ENCODE peak calls at places on chromosomes 1 and 21, in ten cellular contexts. B is testis, K is sigmoid colon, V is uterus, U is MM.1S, M is IMR-90, D is Panc1, Y is mammary epithelial cell, S is neural progenitor cell, R is mesenchymal stem cell. L is an unnamed sample.
A peak's percentile ranks its signal among the peaks of the same experiment; 100 is the strongest.

GRCh38 chr1:7247158-7247557 is 461.9 kb downstream of the CAMTA1 start:
- DNase-seq in B (no peak), K (no peak), V (no peak), U (no peak), M (no peak), D (no peak), Y (no peak), S (no peak), R (no peak), L (no peak)

GRCh38 chr1:153375511-153375910 is at the start of gene S100A12:
- DNase-seq in B (no peak), K (peak; percentile 19), V (no peak), U (no peak), M (peak; percentile 70), D (no peak), Y (peak; percentile 94), S (no peak), R (peak; percentile 2), L (no peak)

GRCh38 chr1:180213401-180214177 is 16.5 kb upstream of the LHX4 start:
- DNase-seq in B (peak; percentile 76), K (peak; percentile 58), V (no peak), U (peak; percentile 96), M (no peak), D (no peak), Y (peak; percentile 10), S (peak; percentile 30), R (no peak), L (no peak)

GRCh38 chr21:26106562-26106961 is 64.0 kb downstream of the APP start:
- DNase-seq in B (no peak), K (no peak), V (no peak), U (no peak), M (no peak), D (no peak), Y (no peak), S (no peak), R (no peak), L (no peak)

GRCh38 chr1:19477284-19478240 is 7.8 kb downstream of the CAPZB start:
- DNase-seq in B (no peak), K (no peak), V (no peak), U (no peak), M (no peak), D (no peak), Y (no peak), S (no peak), R (peak; percentile 41), L (peak; percentile 58)

GRCh38 chr1:62953643-62954042 is 169.7 kb downstream of the ATG4C start:
- DNase-seq in B (no peak), K (no peak), V (no peak), U (no peak), M (no peak), D (no peak), Y (no peak), S (peak; percentile 13), R (no peak), L (no peak)

GRCh38 chr1:243216741-243217140 is 38.3 kb downstream of the CEP170 start:
- DNase-seq in B (no peak), K (no peak), V (no peak), U (no peak), M (peak; percentile 34), D (no peak), Y (no peak), S (no peak), R (no peak), L (no peak)

GRCh38 chr1:12597792-12598191 is 20.2 kb downstream of the DHRS3 start:
- DNase-seq in B (no peak), K (peak; percentile 84), V (no peak), U (no peak), M (no peak), D (no peak), Y (no peak), S (no peak), R (no peak), L (no peak)

GRCh38 chr1:84271452-84272273 is 29.8 kb upstream of the SAMD13 start:
- DNase-seq in B (no peak), K (no peak), V (no peak), U (no peak), M (peak; percentile 72), D (no peak), Y (no peak), S (peak; percentile 54), R (peak; percentile 80), L (no peak)

GRCh38 chr1:169087876-169088275 is 18.6 kb upstream of the ATP1B1 start:
- DNase-seq in B (no peak), K (no peak), V (no peak), U (no peak), M (no peak), D (no peak), Y (no peak), S (no peak), R (peak; percentile 23), L (no peak)

GRCh38 chr1:7613106-7613850 is 157.8 kb upstream of the VAMP3 start:
- DNase-seq in B (no peak), K (peak; percentile 43), V (no peak), U (no peak), M (no peak), D (no peak), Y (no peak), S (no peak), R (no peak), L (no peak)

DNA sequence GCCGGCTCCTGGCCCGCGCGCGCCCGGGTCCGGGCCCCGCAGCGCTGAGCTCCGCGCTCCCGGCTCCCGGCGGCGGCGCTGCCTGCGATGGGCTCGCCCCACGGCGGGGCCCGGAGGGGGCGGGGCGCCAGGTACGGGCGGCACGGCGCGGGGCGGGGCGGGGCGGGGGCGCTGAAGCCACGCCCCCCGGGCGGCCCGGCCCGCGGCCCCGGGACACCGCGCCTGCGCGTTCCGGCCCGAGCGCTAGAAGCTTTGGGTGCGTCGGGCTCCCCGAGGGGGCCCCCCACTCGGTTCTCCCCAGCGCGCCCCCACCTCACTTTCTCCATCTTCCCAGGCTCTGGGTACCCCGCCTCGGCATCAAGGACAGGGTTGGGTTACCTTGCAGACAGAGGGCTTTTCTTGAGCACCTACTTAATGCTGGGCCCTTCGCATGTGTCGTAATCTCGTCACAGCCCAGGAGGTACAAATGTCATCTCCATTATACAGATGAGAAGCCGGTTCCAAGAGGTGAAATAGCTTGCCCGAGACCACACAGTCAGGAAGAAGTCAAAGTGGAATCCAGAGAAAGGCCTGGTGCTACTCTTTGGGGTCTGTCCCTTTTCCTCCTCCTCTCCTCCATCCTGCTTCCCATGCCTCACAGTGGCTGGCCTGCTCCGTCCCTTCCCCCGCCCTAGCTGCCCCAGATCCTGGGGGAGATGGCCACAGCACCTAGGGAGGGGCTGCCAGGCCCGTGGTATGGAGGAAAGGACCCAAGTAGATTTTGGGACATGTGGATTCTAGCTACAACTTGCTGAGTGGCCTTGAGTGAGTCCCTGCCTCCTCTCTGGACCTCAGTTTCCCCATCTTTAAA is 46.5 kb downstream of the RAP1GAP start:
- DNase-seq in B (peak; percentile 45), K (no peak), V (no peak), U (peak; percentile 59), M (no peak), D (no peak), Y (peak; percentile 14), S (peak; percentile 93), R (no peak), L (no peak)
- H3K4me3 ChIP-seq in B (peak overlapping the region; percentile 29), K (peak overlapping the region; percentile 27), V (no peak overlapping the region), U (peak overlapping the region; percentile 49), M (peak overlapping the region; percentile 22), D (peak overlapping the region; percentile 41), Y (peak overlapping the region; percentile 41), S (peak overlapping the region; percentile 43), R (peak overlapping the region; percentile 39), L (no peak overlapping the region)

DNA sequence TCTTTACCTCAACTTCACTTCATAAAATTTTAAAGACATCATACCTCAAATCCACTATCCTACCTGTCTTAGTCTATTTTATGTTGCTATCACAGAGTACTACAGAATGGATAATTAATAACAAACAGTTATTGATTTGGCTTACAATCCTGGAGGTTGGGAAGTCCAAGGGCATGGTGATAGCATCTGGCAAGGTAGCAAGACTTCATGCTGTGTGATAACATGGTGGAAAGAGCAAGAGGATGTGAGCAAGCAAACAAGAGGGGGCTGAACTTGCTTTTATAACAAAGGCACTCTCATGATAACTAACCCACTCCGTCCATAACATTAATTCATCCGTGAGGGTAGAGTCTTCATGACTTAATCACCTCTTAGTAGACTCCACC is 33.8 kb downstream of the C21orf91 start:
- DNase-seq in B (no peak), K (no peak), V (no peak), U (no peak), M (no peak), D (no peak), Y (no peak), S (no peak), R (no peak), L (no peak)
- H3K36me3 ChIP-seq in B (no peaks in the 10 kb centered on the region), K (peaks cover 12% of the 10 kb centered on the region), V (no peaks in the 10 kb centered on the region), U (no peaks in the 10 kb centered on the region), M (peaks cover 13% of the 10 kb centered on the region), D (no peaks in the 10 kb centered on the region), Y (peaks cover 4% of the 10 kb centered on the region), S (peaks cover 16% of the 10 kb centered on the region), R (peaks cover 41% of the 10 kb centered on the region), L (no peaks in the 10 kb centered on the region)

DNA sequence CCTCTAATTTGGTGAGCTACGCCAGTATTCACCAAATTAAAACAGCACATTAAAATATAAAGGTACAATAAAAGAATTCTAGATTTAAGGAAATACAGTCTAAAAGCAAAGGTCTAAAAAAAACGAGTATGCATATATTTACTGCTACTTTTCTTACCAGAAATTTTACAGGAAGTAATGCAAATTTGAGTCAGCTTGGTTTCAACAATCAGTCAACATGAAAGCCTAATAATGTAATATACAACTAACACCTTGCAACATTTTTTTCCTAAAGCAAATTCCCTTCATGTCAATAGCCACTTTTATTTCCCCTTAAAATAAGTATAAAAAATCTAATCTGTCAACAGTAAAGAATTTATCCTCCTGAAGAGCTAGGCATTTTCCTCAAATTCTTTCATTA is 11.9 kb downstream of the PTP4A2 start:
- DNase-seq in B (no peak), K (no peak), V (no peak), U (no peak), M (no peak), D (no peak), Y (no peak), S (no peak), R (no peak), L (no peak)
- H3K4me3 ChIP-seq in B (no peak overlapping the region), K (no peak overlapping the region), V (no peak overlapping the region), U (no peak overlapping the region), M (no peak overlapping the region), D (no peak overlapping the region), Y (no peak overlapping the region), S (no peak overlapping the region), R (no peak overlapping the region), L (peak overlapping the region; percentile 37)

GRCh38 chr1:6183520-6183989 is 3.4 kb upstream of the CHD5 start:
- DNase-seq in B (no peak), K (no peak), V (no peak), U (no peak), M (peak; percentile 20), D (no peak), Y (no peak), S (no peak), R (no peak), L (no peak)

GRCh38 chr1:6184083-6184783 is 4.1 kb upstream of the CHD5 start:
- DNase-seq in B (no peak), K (no peak), V (no peak), U (no peak), M (no peak), D (no peak), Y (no peak), S (no peak), R (no peak), L (no peak)

GRCh38 chr1:6188466-6188865 is 8.3 kb upstream of the CHD5 start:
- DNase-seq in B (no peak), K (no peak), V (no peak), U (no peak), M (no peak), D (no peak), Y (peak; percentile 40), S (no peak), R (no peak), L (no peak)

GRCh38 chr1:6185151-6185550 is 5.0 kb upstream of the CHD5 start:
- DNase-seq in B (no peak), K (no peak), V (no peak), U (no peak), M (peak; percentile 82), D (no peak), Y (peak; percentile 24), S (no peak), R (peak; percentile 21), L (no peak)

GRCh38 chr1:6185635-6186382 is 5.7 kb upstream of the CHD5 start:
- DNase-seq in B (no peak), K (no peak), V (no peak), U (no peak), M (peak; percentile 41), D (no peak), Y (no peak), S (peak; percentile 72), R (peak; percentile 50), L (no peak)
- H3K36me3 ChIP-seq in B (no peaks in the 10 kb centered on the region), K (peaks cover 53% of the 10 kb centered on the region), V (no peaks in the 10 kb centered on the region), U (no peaks in the 10 kb centered on the region), M (peaks cover 38% of the 10 kb centered on the region), D (peaks cover 7% of the 10 kb centered on the region), Y (peaks cover 29% of the 10 kb centered on the region), S (peaks cover 3% of the 10 kb centered on the region), R (peaks cover 51% of the 10 kb centered on the region), L (peaks cover 28% of the 10 kb centered on the region)

L was measured in CD8-positive, alpha-beta memory T cell.